ENCODE peak calls at places on chromosomes 5 and 9, in five cellular contexts. A is NCI-H1092, O is Right ventricle myocardium superior, N is choroid plexus epithelial cell, R is nephron progenitor cell. M is an unnamed sample.

GRCh38 chr5:127898551-127899213 is 184.9 kb upstream of the SLC12A2 start:
- DNase-seq in A (no peak), O (no peak), N (peak; percentile 36), R (no peak), M (no peak)

GRCh38 chr5:149434162-149435014 is 55.3 kb upstream of the IL17B start:
- DNase-seq in A (peak; percentile 9), O (no peak), N (peak; percentile 78), R (peak; percentile 79), M (peak; percentile 59)

GRCh38 chr9:107422189-107422802 is 67.3 kb downstream of the KLF4 start:
- DNase-seq in A (peak; percentile 59), O (peak; percentile 79), N (peak; percentile 85), R (peak; percentile 78), M (peak; percentile 15)

GRCh38 chr9:115845648-115846312 is 307.8 kb upstream of the PAPPA start:
- DNase-seq in A (no peak), O (no peak), N (peak; percentile 94), R (no peak), M (peak; percentile 63)

GRCh38 chr5:134749415-134749814 is 9.2 kb upstream of the DDX46 start:
- DNase-seq in A (no peak), O (no peak), N (no peak), R (no peak), M (peak; percentile 9)

GRCh38 chr9:13588151-13589043 is 308.9 kb upstream of the MPDZ start:
- DNase-seq in A (no peak), O (no peak), N (no peak), R (peak; percentile 3), M (no peak)

GRCh38 chr5:68024426-68024825 is 191.1 kb upstream of the PIK3R1 start:
- DNase-seq in A (no peak), O (no peak), N (no peak), R (no peak), M (peak; percentile 13)

GRCh38 chr9:91361294-91362201 is at the start of gene AUH:
- DNase-seq in A (peak; percentile 74), O (peak; percentile 92), N (peak; percentile 70), R (peak; percentile 90), M (peak; percentile 33)

GRCh38 chr5:91383956-91384300 is 811 bp upstream of the ARRDC3 start:
- DNase-seq in A (no peak), O (peak; percentile 51), N (peak; percentile 42), R (no peak), M (no peak)

GRCh38 chr5:168679515-168679920 is 100.3 kb upstream of the PANK3 start:
- DNase-seq in A (peak; percentile 33), O (peak; percentile 53), N (peak; percentile 84), R (peak; percentile 90), M (peak; percentile 34)

GRCh38 chr9:36101916-36102741 is 34.4 kb upstream of the GLIPR2 start:
- DNase-seq in A (no peak), O (no peak), N (peak; percentile 94), R (no peak), M (peak; percentile 100)

GRCh38 chr9:137317021-137317978 is 15.2 kb upstream of the NRARP start:
- DNase-seq in A (no peak), O (peak; percentile 29), N (no peak), R (peak; percentile 10), M (no peak)

GRCh38 chr9:136654820-136655219 is 7.9 kb upstream of the EGFL7 start:
- DNase-seq in A (no peak), O (peak; percentile 37), N (no peak), R (no peak), M (no peak)